ENCODE peak calls at places on chromosomes 7 and 10, in five cellular contexts. R, X, A, I and D are unnamed samples.
A peak's percentile ranks its signal among the peaks of the same experiment; 100 is the strongest.

GRCh38 chr10:125151824-125152634 is 8.3 kb downstream of the CTBP2 start:
- DNase-seq in R (no peak), X (no peak), A (no peak), I (peak; percentile 47), D (no peak)

GRCh38 chr10:122543676-122544075 is 16.9 kb upstream of the DMBT1 start:
- DNase-seq in R (no peak), X (no peak), A (no peak), I (no peak), D (no peak)

GRCh38 chr10:1180836-1181235 is 124.7 kb downstream of the WDR37 start:
- DNase-seq in R (no peak), X (no peak), A (no peak), I (no peak), D (no peak)

GRCh38 chr10:133260895-133261725 is 15.6 kb downstream of the ADAM8 start:
- DNase-seq in R (no peak), X (no peak), A (no peak), I (peak; percentile 76), D (no peak)

GRCh38 chr10:49601857-49602256 is 8.3 kb upstream of the SLC18A3 start:
- DNase-seq in R (peak; percentile 48), X (no peak), A (peak; percentile 9), I (no peak), D (no peak)

GRCh38 chr10:62893036-62893435 is 76.9 kb upstream of the EGR2 start:
- DNase-seq in R (no peak), X (no peak), A (no peak), I (no peak), D (no peak)

GRCh38 chr10:72079356-72079755 is 9.0 kb downstream of the SPOCK2 start:
- DNase-seq in R (no peak), X (no peak), A (no peak), I (peak; percentile 6), D (no peak)

GRCh38 chr10:49605177-49605938 is 4.8 kb upstream of the SLC18A3 start:
- DNase-seq in R (no peak), X (no peak), A (no peak), I (no peak), D (no peak)

GRCh38 chr10:4426866-4427265 is 399.1 kb upstream of the AKR1E2 start:
- DNase-seq in R (no peak), X (no peak), A (no peak), I (no peak), D (no peak)

DNA sequence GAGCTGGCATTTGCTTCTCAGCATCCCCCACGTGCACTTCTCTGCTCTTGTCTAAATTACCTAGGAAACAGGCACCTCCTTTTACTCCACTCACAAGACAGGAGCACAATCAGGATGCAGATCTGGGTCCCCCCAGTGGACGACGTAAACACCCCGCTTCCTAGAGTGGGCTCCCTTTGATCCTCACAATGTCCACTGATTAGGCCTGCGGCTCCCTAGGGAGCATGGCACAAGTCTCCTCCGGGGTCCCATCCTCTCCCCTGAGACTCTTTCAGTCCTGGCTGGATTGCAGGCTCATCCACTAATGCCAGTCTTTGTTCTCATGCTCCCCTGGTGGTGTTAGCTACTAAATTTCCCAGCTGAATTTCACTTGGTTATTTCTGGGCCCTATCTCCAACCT is 98.3 kb downstream of the GLI3 start:
- DNase-seq in R (no peak), X (no peak), A (no peak), I (no peak), D (no peak)
- TF ChIP-seq CTCF in R (peak; percentile 14), X (no peak), A (no peak), I (no peak), D (no peak)

GRCh38 chr10:30973737-30974136 is 57.9 kb downstream of the ZNF438 start:
- DNase-seq in R (no peak), X (no peak), A (no peak), I (no peak), D (no peak)
- H3K4me3 ChIP-seq in R (no peak overlapping the region), X (no peak overlapping the region), A (no peak overlapping the region), I (peak overlapping the region; percentile 5), D (no peak overlapping the region)

GRCh38 chr7:107989618-107990373 is 13.2 kb downstream of the LAMB1 start:
- DNase-seq in R (no peak), X (no peak), A (peak; percentile 78), I (peak; percentile 54), D (no peak)
- H3K36me3 ChIP-seq in R (peaks cover 25% of the 10 kb centered on the region), X (peaks cover 3% of the 10 kb centered on the region), A (peaks cover 69% of the 10 kb centered on the region), I (peaks cover 22% of the 10 kb centered on the region), D (peaks cover 7% of the 10 kb centered on the region)

GRCh38 chr10:74026428-74026979 is 28.6 kb downstream of the VCL start:
- DNase-seq in R (no peak), X (no peak), A (no peak), I (no peak), D (no peak)
- TF ChIP-seq CTCF in R (no peak), X (no peak), A (no peak), I (no peak), D (no peak)

GRCh38 chr10:75404023-75404334 is 2.4 kb upstream of the ZNF503 start:
- DNase-seq in R (no peak), X (no peak), A (no peak), I (no peak), D (no peak)

GRCh38 chr10:75406158-75407065 is 4.8 kb upstream of the ZNF503 start:
- DNase-seq in R (no peak), X (no peak), A (no peak), I (no peak), D (no peak)

GRCh38 chr10:75404335-75405200 is 3.0 kb upstream of the ZNF503 start:
- DNase-seq in R (no peak), X (no peak), A (no peak), I (peak; percentile 52), D (no peak)

GRCh38 chr10:75407296-75407715 is 5.7 kb upstream of the ZNF503 start:
- DNase-seq in R (no peak), X (no peak), A (no peak), I (no peak), D (no peak)

GRCh38 chr10:75405201-75406143 is 3.9 kb upstream of the ZNF503 start:
- DNase-seq in R (no peak), X (no peak), A (no peak), I (peak; percentile 30), D (no peak)
- H3K4me3 ChIP-seq in R (peak overlapping the region; percentile 90), X (peak overlapping the region; percentile 96), A (no peak overlapping the region), I (peak overlapping the region; percentile 96), D (peak overlapping the region; percentile 91)

DNA sequence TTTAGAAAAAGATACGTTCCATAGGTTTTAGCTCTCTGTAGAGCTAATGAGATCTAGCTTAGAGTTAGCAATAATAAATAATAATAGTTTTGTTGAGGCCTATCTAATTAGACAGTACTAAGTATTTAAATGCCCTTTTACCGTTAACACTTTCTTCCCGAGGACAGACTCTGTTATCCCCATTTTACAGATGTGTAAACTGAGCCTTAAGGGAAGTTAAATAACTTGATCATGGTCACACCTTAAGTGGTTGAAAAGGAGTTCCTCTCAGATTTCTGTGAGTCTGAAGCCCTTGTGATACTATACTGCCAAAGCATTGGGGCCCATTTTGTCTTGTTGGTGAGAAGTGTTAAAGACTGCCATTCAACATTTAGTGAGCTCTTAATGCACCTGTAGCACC is 61.6 kb downstream of the CYP51A1 start:
- DNase-seq in R (no peak), X (no peak), A (no peak), I (no peak), D (no peak)
- H3K36me3 ChIP-seq in R (no peaks in the 10 kb centered on the region), X (no peaks in the 10 kb centered on the region), A (peaks cover 8% of the 10 kb centered on the region), I (peaks cover 50% of the 10 kb centered on the region), D (no peaks in the 10 kb centered on the region)